ENCODE peak calls at places on chromosomes 3 and 15, in nine cellular contexts. I is AG04450, O is pancreas, T is transverse colon, R is upper lobe of right lung, J is A673, K is adrenal gland, G is K562, S is esophagus squamous epithelium. C is an unnamed sample.

GRCh38 chr3:1103525-1103924 is 10.7 kb downstream of the CNTN6 start:
- DNase-seq in R (no peak), O (no peak), T (no peak), G (no peak), I (no peak), S (no peak), K (no peak), J (peak; percentile 17), C (no peak)

GRCh38 chr3:42752441-42752840 is 20.6 kb downstream of the CCDC13 start:
- DNase-seq in G (no peak), I (no peak), J (no peak), K (no peak), T (no peak), S (no peak), O (no peak), R (no peak), C (peak; percentile 46)

GRCh38 chr15:55737373-55737772 is 5.6 kb downstream of the PRTG start:
- DNase-seq in I (no peak), K (no peak), R (no peak), T (no peak), J (no peak), S (no peak), O (no peak), G (no peak), C (no peak)

GRCh38 chr15:36136054-36136453 is 443.4 kb upstream of the CDIN1 start:
- DNase-seq in O (no peak), J (no peak), S (no peak), I (no peak), G (no peak), R (no peak), K (no peak), T (no peak), C (no peak)

GRCh38 chr15:32100286-32100685 is 70.0 kb downstream of the CHRNA7 start:
- DNase-seq in R (no peak), I (no peak), J (no peak), O (no peak), T (no peak), G (no peak), S (no peak), K (no peak), C (no peak)

GRCh38 chr3:21747376-21747775 is 3.6 kb downstream of the ZNF385D start:
- DNase-seq in G (no peak), S (no peak), R (no peak), O (no peak), J (no peak), K (no peak), I (no peak), T (no peak), C (no peak)

GRCh38 chr3:52317601-52318000 is 1.5 kb downstream of the DNAH1 start:
- DNase-seq in J (peak; percentile 34), K (peak; percentile 28), S (no peak), R (peak; percentile 88), O (peak; percentile 44), I (no peak), G (peak; percentile 67), T (peak; percentile 76), C (no peak)

GRCh38 chr3:11373235-11373634 is 101.0 kb downstream of the ATG7 start:
- DNase-seq in J (no peak), I (no peak), S (no peak), K (no peak), G (no peak), O (no peak), R (no peak), T (no peak), C (no peak)

GRCh38 chr3:126103121-126104027 is 19.4 kb upstream of the SLC41A3 start:
- DNase-seq in I (no peak), K (no peak), J (no peak), S (no peak), G (no peak), R (no peak), T (no peak), O (no peak), C (peak; percentile 68)

GRCh38 chr3:57957823-57958222 is 50.4 kb upstream of the FLNB start:
- DNase-seq in K (no peak), J (no peak), I (no peak), O (no peak), S (no peak), R (no peak), T (no peak), G (no peak), C (no peak)

GRCh38 chr3:149592758-149593240 is 65.0 kb downstream of the WWTR1 start:
- DNase-seq in I (no peak), R (no peak), O (no peak), K (peak; percentile 76), T (no peak), S (no peak), G (no peak), J (peak; percentile 81), C (no peak)

GRCh38 chr3:11434017-11434526 is 161.9 kb downstream of the ATG7 start:
- DNase-seq in G (no peak), K (peak; percentile 46), R (no peak), T (peak; percentile 15), I (peak; percentile 16), S (no peak), J (peak; percentile 22), O (peak; percentile 15), C (peak; percentile 77)

GRCh38 chr3:17302774-17303173 is 418.0 kb downstream of the PLCL2 start:
- DNase-seq in O (no peak), T (no peak), R (no peak), I (no peak), K (peak; percentile 75), G (no peak), J (no peak), S (no peak), C (no peak)

GRCh38 chr3:131402391-131403039 is 20.9 kb downstream of the NUDT16 start:
- DNase-seq in J (peak; percentile 19), K (no peak), R (peak; percentile 73), O (no peak), I (no peak), T (no peak), G (no peak), S (no peak), C (no peak)

GRCh38 chr3:158659454-158660237 is 12.8 kb downstream of the LXN start:
- DNase-seq in I (peak; percentile 55), J (peak; percentile 76), S (no peak), O (peak; percentile 61), G (peak; percentile 62), R (no peak), T (peak; percentile 63), K (peak; percentile 81), C (no peak)

GRCh38 chr15:77179541-77179998 is 108.7 kb upstream of the TSPAN3 start:
- DNase-seq in I (no peak), G (no peak), K (no peak), T (no peak), S (no peak), J (no peak), O (no peak), R (no peak), C (no peak)

GRCh38 chr3:127746400-127747057 is 73.8 kb downstream of the ABTB1 start:
- DNase-seq in R (no peak), G (peak; percentile 28), I (no peak), S (no peak), K (no peak), J (no peak), T (peak; percentile 64), O (no peak), C (no peak)

GRCh38 chr3:16124636-16125035 is 49.8 kb upstream of the GALNT15 start:
- DNase-seq in J (no peak), K (no peak), O (no peak), G (no peak), T (no peak), I (peak; percentile 97), S (no peak), R (no peak), C (no peak)

GRCh38 chr3:195156286-195156890 is 114.6 kb downstream of the XXYLT1 start:
- DNase-seq in O (no peak), J (no peak), R (no peak), K (no peak), S (no peak), I (no peak), G (no peak), T (no peak), C (no peak)

GRCh38 chr15:48360841-48361240 is 29.6 kb downstream of the DUT start:
- DNase-seq in J (peak; percentile 64), I (no peak), T (no peak), K (peak; percentile 5), S (no peak), G (no peak), R (no peak), O (no peak), C (no peak)

GRCh38 chr3:106261915-106262683 is 393.3 kb upstream of the CBLB start:
- DNase-seq in S (no peak), G (no peak), R (no peak), O (no peak), T (no peak), K (no peak), I (peak; percentile 58), J (no peak), C (no peak)
- H3K4me3 ChIP-seq in S (no peak overlapping the region), G (no peak overlapping the region), R (no peak overlapping the region), O (no peak overlapping the region), T (no peak overlapping the region), K (no peak overlapping the region), I (no peak overlapping the region), J (no peak overlapping the region), C (no peak overlapping the region)

GRCh38 chr3:156888576-156888975 is 62.4 kb downstream of the LEKR1 start:
- DNase-seq in K (no peak), I (no peak), J (no peak), S (no peak), R (no peak), T (no peak), O (no peak), G (no peak), C (no peak)

GRCh38 chr3:156898296-156898880 is 72.2 kb downstream of the LEKR1 start:
- DNase-seq in K (no peak), J (no peak), I (no peak), T (no peak), G (no peak), S (no peak), R (no peak), O (peak; percentile 19), C (no peak)

DNA sequence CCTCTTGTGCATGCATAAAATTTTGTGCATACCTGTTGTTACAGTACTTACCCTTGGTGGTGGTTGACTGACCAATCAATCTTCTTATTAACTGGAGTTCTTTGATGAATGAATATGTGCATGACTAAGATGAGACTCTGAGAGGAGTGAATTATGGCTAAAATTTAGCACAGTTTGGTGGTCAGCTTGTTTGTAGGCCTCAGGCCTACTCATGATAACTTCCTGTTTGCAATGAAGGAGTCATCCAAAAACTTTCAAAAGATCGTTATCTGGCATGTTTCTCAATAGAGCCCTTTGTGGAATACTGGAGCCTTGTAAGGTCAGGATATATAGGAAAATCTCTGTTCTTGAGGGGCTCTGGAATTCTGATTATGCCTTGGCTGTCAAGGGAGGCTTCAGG is 66.5 kb downstream of the LEKR1 start:
- DNase-seq in O (no peak), G (no peak), J (no peak), K (no peak), S (no peak), R (no peak), T (no peak), I (no peak), C (no peak)
- H3K27ac ChIP-seq in O (no peak overlapping the region), G (no peak overlapping the region), J (no peak overlapping the region), K (no peak overlapping the region), S (no peak overlapping the region), R (no peak overlapping the region), T (no peak overlapping the region), I (no peak overlapping the region), C (no peak overlapping the region)

GRCh38 chr3:50298836-50299637 is at the start of the genes HYAL3 and NAA80:
- DNase-seq in R (peak; percentile 99), G (peak; percentile 96), I (peak; percentile 99), J (peak; percentile 95), K (peak; percentile 100), S (peak; percentile 97), O (peak; percentile 100), T (peak; percentile 100), C (peak; percentile 100)
- TF ChIP-seq CTCF in R (peak; percentile 47), G (peak; percentile 44), I (peak; percentile 27), J (peak; percentile 21), K (peak; percentile 69), S (peak; percentile 63), O (peak; percentile 31), T (peak; percentile 69), C (peak; percentile 13)

GRCh38 chr3:116442331-116443021 is 2.8 kb downstream of the LSAMP start:
- DNase-seq in O (no peak), K (no peak), R (no peak), S (no peak), T (no peak), J (no peak), G (no peak), I (no peak), C (no peak)
- H3K4me3 ChIP-seq in O (no peak overlapping the region), K (no peak overlapping the region), R (peak overlapping the region; percentile 30), S (no peak overlapping the region), T (peak overlapping the region; percentile 43), J (peak overlapping the region; percentile 56), G (no peak overlapping the region), I (no peak overlapping the region), C (no peak overlapping the region)

C was measured in coronary artery.